ENCODE peak calls at places on chromosomes 4 and X, in six cellular contexts. One of them, this sample, is unnamed.

GRCh38 chr4:84324850-84325249 is 174.2 kb downstream of the NKX6-1 start:
- DNase-seq in ovary: no peak
- DNase-seq in tibial nerve: no peak
- DNase-seq in mucosa of descending colon: no peak
- DNase-seq in ascending aorta: no peak
- DNase-seq in endothelial cell: no peak
- DNase-seq in this sample: no peak

GRCh38 chr4:165016971-165017370 is 14.8 kb upstream of the TRIM60 start:
- DNase-seq in ovary: no peak
- DNase-seq in tibial nerve: no peak
- DNase-seq in mucosa of descending colon: no peak
- DNase-seq in ascending aorta: no peak
- DNase-seq in endothelial cell: peak
- DNase-seq in this sample: no peak

GRCh38 chr4:56276547-56276946 is 110.7 kb downstream of the AASDH start:
- DNase-seq in ovary: no peak
- DNase-seq in tibial nerve: no peak
- DNase-seq in mucosa of descending colon: no peak
- DNase-seq in ascending aorta: no peak
- DNase-seq in endothelial cell: no peak
- DNase-seq in this sample: no peak

GRCh38 chr4:70711599-70711998 is 10.2 kb upstream of the RUFY3 start:
- DNase-seq in ovary: no peak
- DNase-seq in tibial nerve: no peak
- DNase-seq in mucosa of descending colon: no peak
- DNase-seq in ascending aorta: no peak
- DNase-seq in endothelial cell: no peak
- DNase-seq in this sample: no peak

GRCh38 chr4:38099908-38100407 is 139.8 kb downstream of the PTTG2 start:
- DNase-seq in ovary: no peak
- DNase-seq in tibial nerve: no peak
- DNase-seq in mucosa of descending colon: no peak
- DNase-seq in ascending aorta: no peak
- DNase-seq in endothelial cell: no peak
- DNase-seq in this sample: no peak

GRCh38 chrX:49272426-49272825 is 2.8 kb downstream of the PPP1R3F start:
- DNase-seq in ovary: peak
- DNase-seq in tibial nerve: no peak
- DNase-seq in mucosa of descending colon: no peak
- DNase-seq in ascending aorta: no peak
- DNase-seq in endothelial cell: no peak
- DNase-seq in this sample: no peak

GRCh38 chr4:149203256-149204001 is 612.2 kb downstream of the IQCM start:
- DNase-seq in ovary: no peak
- DNase-seq in tibial nerve: no peak
- DNase-seq in mucosa of descending colon: no peak
- DNase-seq in ascending aorta: no peak
- DNase-seq in endothelial cell: no peak
- DNase-seq in this sample: peak

GRCh38 chr4:23327120-23327519 is 562.7 kb downstream of the PPARGC1A start:
- DNase-seq in ovary: no peak
- DNase-seq in tibial nerve: no peak
- DNase-seq in mucosa of descending colon: no peak
- DNase-seq in ascending aorta: no peak
- DNase-seq in endothelial cell: no peak
- DNase-seq in this sample: no peak

GRCh38 chr4:1626151-1626550 is 58.0 kb downstream of the FAM53A start:
- DNase-seq in ovary: no peak
- DNase-seq in tibial nerve: no peak
- DNase-seq in mucosa of descending colon: no peak
- DNase-seq in ascending aorta: no peak
- DNase-seq in endothelial cell: no peak
- DNase-seq in this sample: peak
- TF ChIP-seq CTCF in ovary: no peak
- TF ChIP-seq CTCF in tibial nerve: no peak
- TF ChIP-seq CTCF in mucosa of descending colon: no peak
- TF ChIP-seq CTCF in ascending aorta: no peak
- TF ChIP-seq CTCF in endothelial cell: no peak
- TF ChIP-seq CTCF in this sample: no peak

GRCh38 chr4:26719954-26720552 is 136.2 kb downstream of the TBC1D19 start:
- DNase-seq in ovary: no peak
- DNase-seq in tibial nerve: no peak
- DNase-seq in mucosa of descending colon: no peak
- DNase-seq in ascending aorta: no peak
- DNase-seq in endothelial cell: no peak
- DNase-seq in this sample: no peak
- TF ChIP-seq CTCF in ovary: peak
- TF ChIP-seq CTCF in tibial nerve: peak
- TF ChIP-seq CTCF in mucosa of descending colon: no peak
- TF ChIP-seq CTCF in ascending aorta: peak
- TF ChIP-seq CTCF in endothelial cell: peak
- TF ChIP-seq CTCF in this sample: peak

DNA sequence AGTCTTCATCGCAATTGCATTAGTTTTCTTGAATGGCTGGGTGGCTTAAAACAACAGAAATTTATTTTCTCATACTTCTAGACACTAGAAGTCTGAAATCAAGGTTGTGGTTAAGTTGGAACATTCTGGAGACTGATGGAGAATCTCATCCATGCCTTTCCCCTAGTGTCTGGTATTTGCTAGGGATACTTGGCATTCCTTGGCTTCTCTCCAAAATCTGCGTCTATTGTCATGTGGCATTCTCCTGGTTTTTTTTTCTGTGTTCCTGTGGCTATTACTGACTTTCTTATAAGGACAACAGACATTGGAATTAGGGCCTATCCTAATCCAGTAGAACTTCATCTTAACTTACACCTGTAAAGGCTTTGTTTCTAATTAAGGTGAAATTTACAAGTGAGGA is 272.8 kb upstream of the EPHA5 start:
- DNase-seq in ovary: no peak
- DNase-seq in tibial nerve: no peak
- DNase-seq in mucosa of descending colon: no peak
- DNase-seq in ascending aorta: no peak
- DNase-seq in endothelial cell: peak
- DNase-seq in this sample: no peak
- TF ChIP-seq CTCF in ovary: no peak
- TF ChIP-seq CTCF in tibial nerve: no peak
- TF ChIP-seq CTCF in mucosa of descending colon: no peak
- TF ChIP-seq CTCF in ascending aorta: no peak
- TF ChIP-seq CTCF in endothelial cell: no peak
- TF ChIP-seq CTCF in this sample: no peak

DNA sequence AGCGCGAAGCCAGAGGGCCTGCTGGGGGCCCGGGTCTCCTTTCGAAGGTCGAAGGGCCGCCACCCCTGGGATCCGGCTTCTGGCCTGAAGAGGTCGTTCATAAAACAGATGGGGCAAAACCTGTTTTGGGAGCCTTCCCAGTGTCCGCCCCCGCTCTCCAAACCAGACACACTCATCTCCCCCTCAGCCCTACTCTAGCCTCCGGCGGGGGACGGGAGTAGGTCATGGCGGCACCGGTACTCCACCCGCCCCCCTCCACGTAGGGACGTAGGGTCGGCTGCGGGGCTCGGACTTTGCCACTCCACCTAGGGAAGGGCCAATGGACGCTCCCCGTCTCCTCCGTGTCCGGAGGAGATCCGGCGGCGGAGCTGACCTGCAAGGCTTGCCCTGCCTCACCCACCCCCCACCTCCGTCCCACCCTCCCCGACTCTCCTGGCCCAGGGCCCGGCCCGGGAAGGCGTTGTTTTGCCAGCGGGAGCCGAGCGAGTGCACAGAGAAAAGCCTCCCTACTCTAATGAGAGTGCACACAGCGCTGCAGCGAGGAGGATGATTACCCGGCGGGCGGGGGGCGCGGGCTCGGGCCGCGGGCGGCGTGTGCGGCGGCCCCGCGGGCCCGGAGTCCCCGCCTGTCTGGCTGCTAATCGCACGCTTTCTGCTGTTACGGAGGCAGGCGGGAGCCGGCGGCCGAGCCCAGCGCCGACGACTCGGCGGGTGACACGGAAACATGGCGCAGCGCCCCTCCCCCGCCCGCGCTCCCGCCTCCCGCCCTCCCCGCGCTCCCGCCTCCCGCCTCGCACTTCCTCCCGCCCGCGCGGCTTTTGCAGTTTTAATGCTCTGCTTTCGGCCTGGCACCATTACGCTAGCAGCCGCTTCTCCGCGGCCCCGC is 8.3 kb upstream of the BCOR start:
- DNase-seq in ovary: peak
- DNase-seq in tibial nerve: peak
- DNase-seq in mucosa of descending colon: peak
- DNase-seq in ascending aorta: no peak
- DNase-seq in endothelial cell: peak
- DNase-seq in this sample: peak
- TF ChIP-seq CTCF in ovary: no peak
- TF ChIP-seq CTCF in tibial nerve: no peak
- TF ChIP-seq CTCF in mucosa of descending colon: no peak
- TF ChIP-seq CTCF in ascending aorta: no peak
- TF ChIP-seq CTCF in endothelial cell: no peak
- TF ChIP-seq CTCF in this sample: no peak

GRCh38 chrX:130144509-130144908 is 21.1 kb downstream of the AIFM1 start:
- DNase-seq in ovary: no peak
- DNase-seq in tibial nerve: no peak
- DNase-seq in mucosa of descending colon: no peak
- DNase-seq in ascending aorta: no peak
- DNase-seq in endothelial cell: no peak
- DNase-seq in this sample: no peak
- TF ChIP-seq CTCF in ovary: no peak
- TF ChIP-seq CTCF in tibial nerve: no peak
- TF ChIP-seq CTCF in mucosa of descending colon: no peak
- TF ChIP-seq CTCF in ascending aorta: no peak
- TF ChIP-seq CTCF in endothelial cell: no peak
- TF ChIP-seq CTCF in this sample: no peak

DNA sequence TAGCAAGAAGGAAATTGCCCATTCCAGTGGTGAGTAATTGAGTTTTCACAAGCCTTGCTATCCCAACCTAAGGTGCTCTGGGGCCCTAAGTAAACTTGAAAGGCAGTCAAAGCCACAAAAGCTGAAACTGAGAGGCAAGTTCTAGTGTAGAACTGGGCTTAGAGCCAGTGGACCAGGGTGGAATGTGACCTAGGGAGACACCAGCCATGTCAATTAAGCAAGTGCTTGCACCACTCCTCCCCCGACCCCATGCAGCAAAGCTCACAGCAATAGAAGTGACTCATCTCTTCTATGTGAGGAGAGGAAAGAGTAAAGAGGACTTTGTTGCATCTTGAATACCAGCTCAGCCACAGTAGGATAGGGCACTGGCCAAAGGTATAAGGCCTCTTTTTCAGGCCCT is 486.1 kb upstream of the POU3F4 start:
- DNase-seq in ovary: no peak
- DNase-seq in tibial nerve: no peak
- DNase-seq in mucosa of descending colon: no peak
- DNase-seq in ascending aorta: no peak
- DNase-seq in endothelial cell: no peak
- DNase-seq in this sample: no peak
- TF ChIP-seq CTCF in ovary: no peak
- TF ChIP-seq CTCF in tibial nerve: no peak
- TF ChIP-seq CTCF in mucosa of descending colon: no peak
- TF ChIP-seq CTCF in ascending aorta: no peak
- TF ChIP-seq CTCF in endothelial cell: no peak
- TF ChIP-seq CTCF in this sample: no peak

GRCh38 chrX:139201924-139202323 is 328.6 kb upstream of the F9 start:
- DNase-seq in ovary: no peak
- DNase-seq in tibial nerve: no peak
- DNase-seq in mucosa of descending colon: no peak
- DNase-seq in ascending aorta: no peak
- DNase-seq in endothelial cell: no peak
- DNase-seq in this sample: no peak

GRCh38 chrX:139204576-139204902 is 326.0 kb upstream of the F9 start:
- DNase-seq in ovary: no peak
- DNase-seq in tibial nerve: no peak
- DNase-seq in mucosa of descending colon: no peak
- DNase-seq in ascending aorta: no peak
- DNase-seq in endothelial cell: no peak
- DNase-seq in this sample: no peak

GRCh38 chrX:139204903-139205667 is 325.5 kb upstream of the F9 start:
- DNase-seq in ovary: peak
- DNase-seq in tibial nerve: no peak
- DNase-seq in mucosa of descending colon: peak
- DNase-seq in ascending aorta: no peak
- DNase-seq in endothelial cell: peak
- DNase-seq in this sample: peak

GRCh38 chrX:139202742-139203410 is 327.7 kb upstream of the F9 start:
- DNase-seq in ovary: no peak
- DNase-seq in tibial nerve: no peak
- DNase-seq in mucosa of descending colon: no peak
- DNase-seq in ascending aorta: no peak
- DNase-seq in endothelial cell: peak
- DNase-seq in this sample: no peak

GRCh38 chrX:139203681-139204575 is 326.6 kb upstream of the F9 start:
- DNase-seq in ovary: peak
- DNase-seq in tibial nerve: no peak
- DNase-seq in mucosa of descending colon: peak
- DNase-seq in ascending aorta: no peak
- DNase-seq in endothelial cell: peak
- DNase-seq in this sample: no peak
- TF ChIP-seq CTCF in ovary: no peak
- TF ChIP-seq CTCF in tibial nerve: no peak
- TF ChIP-seq CTCF in mucosa of descending colon: no peak
- TF ChIP-seq CTCF in ascending aorta: no peak
- TF ChIP-seq CTCF in endothelial cell: no peak
- TF ChIP-seq CTCF in this sample: no peak

DNA sequence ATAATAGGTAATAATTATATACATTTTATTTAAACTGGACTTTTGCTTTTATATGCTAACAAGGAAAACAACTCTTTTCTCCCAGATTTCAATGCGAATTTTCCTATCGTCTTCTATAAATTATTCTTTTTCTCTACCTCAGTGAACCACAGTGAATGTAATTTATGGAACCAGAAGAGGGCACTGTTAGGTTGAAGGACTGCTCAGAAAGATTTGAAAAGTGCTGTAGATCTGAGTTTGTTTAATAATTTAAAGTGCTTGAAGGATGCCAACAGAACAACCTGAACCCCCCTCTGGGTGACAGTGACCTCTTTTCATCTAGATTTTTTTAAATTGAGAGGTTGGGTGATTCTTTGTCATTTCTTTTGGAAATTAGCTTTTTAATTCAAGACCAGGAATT is 54.9 kb downstream of the PHOX2B start:
- DNase-seq in ovary: no peak
- DNase-seq in tibial nerve: no peak
- DNase-seq in mucosa of descending colon: no peak
- DNase-seq in ascending aorta: no peak
- DNase-seq in endothelial cell: no peak
- DNase-seq in this sample: no peak
- TF ChIP-seq CTCF in ovary: no peak
- TF ChIP-seq CTCF in tibial nerve: peak
- TF ChIP-seq CTCF in mucosa of descending colon: peak
- TF ChIP-seq CTCF in ascending aorta: no peak
- TF ChIP-seq CTCF in endothelial cell: peak
- TF ChIP-seq CTCF in this sample: peak

GRCh38 chr4:174222266-174222872 is 61.1 kb downstream of the FBXO8 start:
- DNase-seq in ovary: no peak
- DNase-seq in tibial nerve: no peak
- DNase-seq in mucosa of descending colon: no peak
- DNase-seq in ascending aorta: no peak
- DNase-seq in endothelial cell: no peak
- DNase-seq in this sample: no peak
- TF ChIP-seq CTCF in ovary: no peak
- TF ChIP-seq CTCF in tibial nerve: peak
- TF ChIP-seq CTCF in mucosa of descending colon: peak
- TF ChIP-seq CTCF in ascending aorta: no peak
- TF ChIP-seq CTCF in endothelial cell: peak
- TF ChIP-seq CTCF in this sample: peak

GRCh38 chrX:7586126-7586525 is 256.8 kb upstream of the VCX start:
- DNase-seq in ovary: no peak
- DNase-seq in tibial nerve: no peak
- DNase-seq in mucosa of descending colon: no peak
- DNase-seq in ascending aorta: no peak
- DNase-seq in endothelial cell: peak
- DNase-seq in this sample: no peak
- TF ChIP-seq CTCF in ovary: no peak
- TF ChIP-seq CTCF in tibial nerve: peak
- TF ChIP-seq CTCF in mucosa of descending colon: no peak
- TF ChIP-seq CTCF in ascending aorta: no peak
- TF ChIP-seq CTCF in endothelial cell: peak
- TF ChIP-seq CTCF in this sample: peak

This sample was measured in adrenal gland.